ENCODE peak calls at places on chromosomes 11 and 22, in four cellular contexts. F is ureter, M is GM19239, K is KBM-7. S is an unnamed sample.

GRCh38 chr22:38925571-38926041 is 31.8 kb upstream of the APOBEC3A start:
- DNase-seq in M (no peak), F (no peak), K (no peak), S (no peak)

GRCh38 chr11:6219359-6219758 is 14.0 kb downstream of the C11orf42 start:
- DNase-seq in F (no peak), M (no peak), K (no peak), S (no peak)

GRCh38 chr11:15653191-15653590 is 538.5 kb downstream of the INSC start:
- DNase-seq in F (no peak), K (no peak), M (no peak), S (no peak)

GRCh38 chr11:123235117-123235686 is 40.2 kb upstream of the CLMP start:
- DNase-seq in M (no peak), K (peak), F (peak), S (peak)

GRCh38 chr11:46504817-46505613 is 88.8 kb downstream of the AMBRA1 start:
- DNase-seq in M (no peak), K (no peak), F (no peak), S (no peak)

GRCh38 chr11:121810291-121810690 is 305.7 kb downstream of the BLID start:
- DNase-seq in F (no peak), M (no peak), K (no peak), S (no peak)

GRCh38 chr11:122229611-122230386 is 113.8 kb upstream of the BLID start:
- DNase-seq in F (no peak), K (no peak), M (no peak), S (no peak)

GRCh38 chr11:58688779-58689503 is 42.8 kb downstream of the GLYAT start:
- DNase-seq in F (no peak), M (no peak), K (no peak), S (no peak)

GRCh38 chr11:232783-233565 is 3.2 kb downstream of the SIRT3 start:
- DNase-seq in K (no peak), F (no peak), M (no peak), S (no peak)

GRCh38 chr11:64036081-64037026 is 623 bp downstream of the FLRT1 start:
- DNase-seq in K (peak), M (no peak), F (no peak), S (peak)

GRCh38 chr22:17213976-17214375 is 5.3 kb downstream of the ADA2 start:
- DNase-seq in M (no peak), K (peak), F (peak), S (no peak)

GRCh38 chr11:70132641-70133040 is 54.5 kb downstream of the ANO1 start:
- DNase-seq in M (no peak), K (no peak), F (no peak), S (no peak)

GRCh38 chr11:20003357-20003756 is 156.9 kb downstream of the DBX1 start:
- DNase-seq in F (no peak), K (no peak), M (no peak), S (no peak)

GRCh38 chr11:76339217-76339616 is 41.7 kb downstream of the THAP12 start:
- DNase-seq in F (peak), K (peak), M (no peak), S (peak)

GRCh38 chr11:8672346-8672745 is 10.1 kb downstream of the TRIM66 start:
- DNase-seq in F (no peak), K (no peak), M (no peak), S (no peak)

GRCh38 chr11:13128381-13128780 is 119.3 kb downstream of the RASSF10 start:
- DNase-seq in F (no peak), K (no peak), M (no peak), S (no peak)

GRCh38 chr11:67700141-67700540 is 25.7 kb upstream of the ALDH3B2 start:
- DNase-seq in M (no peak), F (no peak), K (no peak), S (no peak)

GRCh38 chr11:77381749-77382693 is 80.5 kb upstream of the GDPD4 start:
- DNase-seq in K (no peak), M (no peak), F (no peak), S (no peak)

GRCh38 chr11:12050911-12051667 is 42.7 kb upstream of the DKK3 start:
- DNase-seq in F (no peak), M (no peak), K (no peak), S (no peak)

GRCh38 chr22:44357296-44357961 is 44.7 kb upstream of the SHISAL1 start:
- DNase-seq in K (no peak), M (no peak), F (no peak), S (no peak)

GRCh38 chr22:30968015-30968923 is at the start of gene MORC2:
- DNase-seq in F (no peak), K (peak), M (no peak), S (no peak)

GRCh38 chr11:8810331-8811301 is 100.4 kb upstream of the AKIP1 start:
- DNase-seq in K (no peak), F (peak), M (no peak), S (no peak)

GRCh38 chr11:63868399-63869064 is 29.6 kb downstream of the MARK2 start:
- DNase-seq in F (no peak), M (no peak), K (peak), S (peak)

GRCh38 chr22:38824587-38824986 is 19.2 kb downstream of the NPTXR start:
- DNase-seq in K (peak), F (no peak), M (no peak), S (peak)

GRCh38 chr22:26432619-26433311 is 3.7 kb downstream of the ASPHD2 start:
- DNase-seq in F (no peak), K (peak), M (peak), S (peak)

GRCh38 chr11:3738723-3739122 is 58.6 kb downstream of the NUP98 start:
- DNase-seq in M (no peak), K (no peak), F (no peak), S (no peak)